ENCODE peak calls at places on chromosomes 5 and 9, in eight cellular contexts. H, Z, T, N, I, E, Y and P are unnamed samples.

GRCh38 chr9:108162664-108163063 is 673.1 kb upstream of the KLF4 start:
- DNase-seq in H (peak), Z (no peak), T (no peak), N (peak), I (peak), E (no peak), Y (no peak), P (no peak)

GRCh38 chr9:92265159-92265558 is 28.3 kb downstream of the IARS1 start:
- DNase-seq in H (peak), Z (no peak), T (no peak), N (no peak), I (peak), E (no peak), Y (no peak), P (no peak)

GRCh38 chr5:154829589-154830218 is 20.7 kb downstream of the FAXDC2 start:
- DNase-seq in H (peak), Z (no peak), T (no peak), N (no peak), I (peak), E (no peak), Y (no peak), P (no peak)

GRCh38 chr5:73825736-73826135 is 199.7 kb downstream of the ARHGEF28 start:
- DNase-seq in H (no peak), Z (no peak), T (no peak), N (no peak), I (no peak), E (no peak), Y (no peak), P (no peak)

GRCh38 chr5:59039296-59040006 is 456.6 kb downstream of the RAB3C start:
- DNase-seq in H (peak), Z (peak), T (no peak), N (peak), I (peak), E (peak), Y (peak), P (peak)

GRCh38 chr5:67528953-67529352 is 332.4 kb upstream of the CD180 start:
- DNase-seq in H (no peak), Z (no peak), T (no peak), N (no peak), I (no peak), E (no peak), Y (no peak), P (no peak)

GRCh38 chr5:142883025-142883424 is 112.8 kb downstream of the ARHGAP26 start:
- DNase-seq in H (peak), Z (no peak), T (no peak), N (no peak), I (no peak), E (no peak), Y (no peak), P (no peak)

GRCh38 chr9:113274474-113275146 is 762 bp downstream of the CDC26 start:
- DNase-seq in H (peak), Z (no peak), T (peak), N (peak), I (peak), E (peak), Y (peak), P (no peak)

GRCh38 chr9:120892748-120893584 is 16.0 kb upstream of the PHF19 start:
- DNase-seq in H (peak), Z (no peak), T (peak), N (peak), I (peak), E (peak), Y (no peak), P (no peak)

GRCh38 chr9:132670816-132671371 is 630 bp downstream of the GTF3C4 start:
- DNase-seq in H (peak), Z (peak), T (no peak), N (peak), I (peak), E (no peak), Y (peak), P (no peak)

GRCh38 chr9:134489621-134490380 is 151.8 kb upstream of the COL5A1 start:
- DNase-seq in H (no peak), Z (no peak), T (no peak), N (no peak), I (no peak), E (no peak), Y (no peak), P (no peak)

GRCh38 chr5:78006449-78006848 is 230.3 kb upstream of the TBCA start:
- DNase-seq in H (no peak), Z (no peak), T (no peak), N (no peak), I (no peak), E (no peak), Y (no peak), P (no peak)

GRCh38 chr9:121483473-121484031 is 16.1 kb downstream of the GGTA1 start:
- DNase-seq in H (no peak), Z (no peak), T (no peak), N (no peak), I (no peak), E (no peak), Y (no peak), P (no peak)

GRCh38 chr5:9545301-9545958 is 445 bp downstream of the SEMA5A start:
- DNase-seq in H (no peak), Z (no peak), T (no peak), N (no peak), I (no peak), E (no peak), Y (peak), P (no peak)

GRCh38 chr9:120402741-120403542 is 177.0 kb downstream of the CDK5RAP2 start:
- DNase-seq in H (peak), Z (no peak), T (no peak), N (peak), I (peak), E (no peak), Y (no peak), P (no peak)

GRCh38 chr9:72476617-72477375 is 44.6 kb upstream of the TMC1 start:
- DNase-seq in H (peak), Z (no peak), T (no peak), N (peak), I (peak), E (no peak), Y (no peak), P (no peak)

GRCh38 chr9:111516061-111516465 is 8.9 kb upstream of the ZNF483 start:
- DNase-seq in H (peak), Z (no peak), T (no peak), N (peak), I (no peak), E (no peak), Y (no peak), P (no peak)

GRCh38 chr5:145062280-145062679 is 772.9 kb downstream of the PRELID2 start:
- DNase-seq in H (peak), Z (no peak), T (no peak), N (no peak), I (no peak), E (no peak), Y (no peak), P (no peak)

GRCh38 chr5:110055301-110055700 is 365.6 kb downstream of the MAN2A1 start:
- DNase-seq in H (no peak), Z (no peak), T (no peak), N (no peak), I (no peak), E (no peak), Y (no peak), P (no peak)

GRCh38 chr5:84524491-84524890 is 139.8 kb upstream of the EDIL3 start:
- DNase-seq in H (no peak), Z (no peak), T (no peak), N (peak), I (no peak), E (no peak), Y (no peak), P (no peak)

GRCh38 chr5:178849316-178849715 is 10.4 kb upstream of the ZNF354B start:
- DNase-seq in H (peak), Z (no peak), T (no peak), N (no peak), I (no peak), E (no peak), Y (no peak), P (no peak)

GRCh38 chr9:14843163-14843562 is 67.1 kb downstream of the FREM1 start:
- DNase-seq in H (no peak), Z (no peak), T (no peak), N (no peak), I (no peak), E (no peak), Y (no peak), P (no peak)

GRCh38 chr5:34550255-34550654 is 105.9 kb upstream of the RAI14 start:
- DNase-seq in H (no peak), Z (no peak), T (no peak), N (no peak), I (no peak), E (no peak), Y (no peak), P (no peak)

GRCh38 chr9:113957778-113958430 is 81.8 kb downstream of the ZNF618 start:
- DNase-seq in H (peak), Z (no peak), T (no peak), N (no peak), I (no peak), E (no peak), Y (no peak), P (peak)

GRCh38 chr5:73564018-73564417 is 1.4 kb downstream of the ANKRA2 start:
- DNase-seq in H (no peak), Z (no peak), T (no peak), N (peak), I (no peak), E (no peak), Y (no peak), P (no peak)

GRCh38 chr9:116332090-116332489 is 178.5 kb downstream of the PAPPA start:
- DNase-seq in H (no peak), Z (no peak), T (no peak), N (no peak), I (no peak), E (no peak), Y (no peak), P (no peak)

GRCh38 chr5:147403659-147404640 is 105.9 kb downstream of the DPYSL3 start:
- DNase-seq in H (peak), Z (no peak), T (no peak), N (peak), I (peak), E (no peak), Y (no peak), P (no peak)

GRCh38 chr5:160450164-160450932 is 28.7 kb downstream of the PTTG1 start:
- DNase-seq in H (no peak), Z (no peak), T (no peak), N (no peak), I (no peak), E (no peak), Y (no peak), P (no peak)

GRCh38 chr5:36090033-36090432 is 23.4 kb upstream of the UGT3A2 start:
- DNase-seq in H (peak), Z (no peak), T (no peak), N (peak), I (peak), E (peak), Y (no peak), P (no peak)

GRCh38 chr5:73515232-73515631 is 17.0 kb downstream of the BTF3 start:
- DNase-seq in H (no peak), Z (no peak), T (peak), N (no peak), I (no peak), E (no peak), Y (peak), P (no peak)

GRCh38 chr9:95171001-95171400 is 146.5 kb downstream of the FANCC start:
- DNase-seq in H (peak), Z (no peak), T (no peak), N (peak), I (no peak), E (no peak), Y (no peak), P (no peak)

GRCh38 chr5:27473300-27474053 is 435.1 kb upstream of the CDH9 start:
- DNase-seq in H (peak), Z (no peak), T (no peak), N (peak), I (peak), E (no peak), Y (no peak), P (no peak)

GRCh38 chr9:79630521-79631403 is 59.0 kb downstream of the TLE4 start:
- DNase-seq in H (no peak), Z (no peak), T (no peak), N (no peak), I (no peak), E (no peak), Y (no peak), P (no peak)

GRCh38 chr9:36970007-36970888 is 63.8 kb downstream of the PAX5 start:
- DNase-seq in H (peak), Z (no peak), T (peak), N (peak), I (peak), E (no peak), Y (peak), P (no peak)

GRCh38 chr9:129289131-129289731 is 111.2 kb upstream of the IER5L start:
- DNase-seq in H (no peak), Z (no peak), T (peak), N (no peak), I (no peak), E (no peak), Y (no peak), P (peak)

GRCh38 chr5:135442387-135443256 is 4.5 kb downstream of the DCANP1 start:
- DNase-seq in H (no peak), Z (peak), T (no peak), N (no peak), I (no peak), E (no peak), Y (no peak), P (peak)